ENCODE peak calls at places on chromosomes 16 and 17, in nine cellular contexts. V, Z, L, O, B, T, U, Y and D are unnamed samples.

GRCh38 chr16:83843657-83844056 is 35.9 kb downstream of the HSBP1 start:
- DNase-seq in V (no peak), Z (no peak), L (no peak), O (no peak), B (no peak), T (no peak), U (no peak), Y (no peak), D (peak; percentile 54)

GRCh38 chr16:30184430-30185140 is 1.2 kb downstream of the CORO1A start:
- DNase-seq in V (no peak), Z (no peak), L (peak; percentile 21), O (peak; percentile 21), B (no peak), T (peak; percentile 73), U (no peak), Y (no peak), D (peak; percentile 43)

GRCh38 chr16:3457434-3458252 is 14.2 kb downstream of the NAA60 start:
- DNase-seq in V (peak; percentile 86), Z (peak; percentile 40), L (peak; percentile 94), O (peak; percentile 87), B (peak; percentile 64), T (peak; percentile 67), U (peak; percentile 80), Y (peak; percentile 83), D (peak; percentile 100)

GRCh38 chr17:81403671-81404534 is 8.6 kb downstream of the BAHCC1 start:
- DNase-seq in V (no peak), Z (no peak), L (no peak), O (peak; percentile 58), B (no peak), T (no peak), U (peak; percentile 23), Y (no peak), D (no peak)

GRCh38 chr17:51764387-51764971 is 394.0 kb downstream of the CA10 start:
- DNase-seq in V (peak; percentile 7), Z (peak; percentile 38), L (peak; percentile 65), O (peak; percentile 25), B (no peak), T (peak; percentile 44), U (peak; percentile 35), Y (peak; percentile 56), D (peak; percentile 59)

GRCh38 chr16:56515665-56516064 is 4.2 kb downstream of the BBS2 start:
- DNase-seq in V (no peak), Z (no peak), L (no peak), O (no peak), B (no peak), T (no peak), U (no peak), Y (no peak), D (no peak)

GRCh38 chr16:58455750-58456149 is 44.2 kb upstream of the NDRG4 start:
- DNase-seq in V (no peak), Z (no peak), L (no peak), O (no peak), B (no peak), T (no peak), U (no peak), Y (no peak), D (no peak)

GRCh38 chr17:42039794-42040763 is 10.3 kb downstream of the C17orf113 start:
- DNase-seq in V (no peak), Z (no peak), L (no peak), O (no peak), B (no peak), T (no peak), U (no peak), Y (no peak), D (no peak)

GRCh38 chr17:56478836-56479447 is 114.6 kb upstream of the NOG start:
- DNase-seq in V (no peak), Z (no peak), L (no peak), O (no peak), B (no peak), T (no peak), U (no peak), Y (peak; percentile 32), D (peak; percentile 3)

GRCh38 chr17:73545633-73546032 is 98.6 kb downstream of the SDK2 start:
- DNase-seq in V (no peak), Z (no peak), L (no peak), O (no peak), B (no peak), T (no peak), U (no peak), Y (no peak), D (no peak)

GRCh38 chr16:88494335-88495154 is 41.5 kb downstream of the ZFPM1 start:
- DNase-seq in V (no peak), Z (no peak), L (no peak), O (peak; percentile 76), B (no peak), T (no peak), U (no peak), Y (no peak), D (no peak)

GRCh38 chr17:31392856-31393748 is 1.6 kb downstream of the RAB11FIP4 start:
- DNase-seq in V (no peak), Z (no peak), L (peak; percentile 11), O (no peak), B (no peak), T (no peak), U (no peak), Y (no peak), D (no peak)

GRCh38 chr17:65294184-65294719 is 157.1 kb downstream of the RGS9 start:
- DNase-seq in V (peak; percentile 47), Z (peak; percentile 13), L (peak; percentile 66), O (peak; percentile 63), B (peak; percentile 19), T (peak; percentile 40), U (peak; percentile 20), Y (peak; percentile 64), D (peak; percentile 67)

GRCh38 chr17:43562679-43563146 is 16.6 kb upstream of the ETV4 start:
- DNase-seq in V (no peak), Z (no peak), L (no peak), O (peak; percentile 26), B (no peak), T (peak; percentile 2), U (no peak), Y (no peak), D (no peak)

GRCh38 chr17:50276588-50277356 is 2.5 kb downstream of the TMEM92 start:
- DNase-seq in V (no peak), Z (no peak), L (no peak), O (no peak), B (no peak), T (no peak), U (no peak), Y (no peak), D (no peak)

GRCh38 chr16:86377251-86378022 is 132.9 kb upstream of the FOXF1 start:
- DNase-seq in V (no peak), Z (no peak), L (no peak), O (no peak), B (no peak), T (no peak), U (no peak), Y (no peak), D (no peak)

GRCh38 chr17:81832608-81833159 is 407 bp downstream of the MCRIP1 start:
- DNase-seq in V (no peak), Z (no peak), L (no peak), O (no peak), B (no peak), T (no peak), U (peak; percentile 12), Y (no peak), D (no peak)

GRCh38 chr17:65627892-65628622 is 66.6 kb upstream of the AXIN2 start:
- DNase-seq in V (no peak), Z (peak; percentile 27), L (peak; percentile 53), O (peak; percentile 59), B (no peak), T (peak; percentile 18), U (no peak), Y (peak; percentile 65), D (no peak)

GRCh38 chr16:12661656-12662172 is 142.0 kb downstream of the CPPED1 start:
- DNase-seq in V (no peak), Z (no peak), L (no peak), O (no peak), B (no peak), T (no peak), U (no peak), Y (peak; percentile 12), D (no peak)